ENCODE peak calls at places on chromosome 10, in five cellular contexts. One of them, this sample, is unnamed.

GRCh38 chr10:13589316-13589715 is 2.6 kb downstream of the PRPF18 start:
- DNase-seq in mesenchymal stem cell: no peak
- DNase-seq in H9: no peak
- DNase-seq in lung: no peak
- DNase-seq in upper lobe of right lung: no peak
- DNase-seq in this sample: no peak

GRCh38 chr10:14474656-14475055 is 143.9 kb upstream of the FRMD4A start:
- DNase-seq in upper lobe of right lung: no peak
- DNase-seq in H9: no peak
- DNase-seq in lung: no peak
- DNase-seq in mesenchymal stem cell: peak; percentile 21
- DNase-seq in this sample: no peak

GRCh38 chr10:60140681-60141632 is 234.6 kb upstream of the CCDC6 start:
- DNase-seq in lung: no peak
- DNase-seq in H9: peak; percentile 84
- DNase-seq in mesenchymal stem cell: peak; percentile 90
- DNase-seq in upper lobe of right lung: no peak
- DNase-seq in this sample: peak; percentile 12

GRCh38 chr10:83682399-83682798 is 456.9 kb upstream of the GHITM start:
- DNase-seq in lung: no peak
- DNase-seq in upper lobe of right lung: no peak
- DNase-seq in H9: no peak
- DNase-seq in mesenchymal stem cell: no peak
- DNase-seq in this sample: no peak

GRCh38 chr10:132162021-132162531 is 24.7 kb upstream of the DPYSL4 start:
- DNase-seq in lung: no peak
- DNase-seq in H9: no peak
- DNase-seq in mesenchymal stem cell: no peak
- DNase-seq in upper lobe of right lung: no peak
- DNase-seq in this sample: peak; percentile 43

GRCh38 chr10:103504181-103504783 is 10.8 kb downstream of the NEURL1 start:
- DNase-seq in H9: no peak
- DNase-seq in mesenchymal stem cell: peak; percentile 90
- DNase-seq in lung: no peak
- DNase-seq in upper lobe of right lung: peak; percentile 46
- DNase-seq in this sample: no peak

GRCh38 chr10:114915294-114915693 is 22.7 kb upstream of the TRUB1 start:
- DNase-seq in mesenchymal stem cell: no peak
- DNase-seq in lung: no peak
- DNase-seq in H9: no peak
- DNase-seq in upper lobe of right lung: no peak
- DNase-seq in this sample: no peak

GRCh38 chr10:13831711-13832110 is 244.9 kb downstream of the PRPF18 start:
- DNase-seq in upper lobe of right lung: no peak
- DNase-seq in mesenchymal stem cell: peak; percentile 49
- DNase-seq in H9: no peak
- DNase-seq in lung: no peak
- DNase-seq in this sample: no peak

GRCh38 chr10:126955396-126955795 is 50.2 kb downstream of the DOCK1 start:
- DNase-seq in lung: no peak
- DNase-seq in upper lobe of right lung: no peak
- DNase-seq in mesenchymal stem cell: no peak
- DNase-seq in H9: no peak
- DNase-seq in this sample: no peak

GRCh38 chr10:22368976-22369375 is 23.7 kb downstream of the SPAG6 start:
- DNase-seq in mesenchymal stem cell: no peak
- DNase-seq in lung: no peak
- DNase-seq in H9: no peak
- DNase-seq in upper lobe of right lung: no peak
- DNase-seq in this sample: no peak

GRCh38 chr10:129586897-129587443 is 119.9 kb downstream of the MGMT start:
- DNase-seq in lung: no peak
- DNase-seq in upper lobe of right lung: no peak
- DNase-seq in mesenchymal stem cell: peak; percentile 8
- DNase-seq in H9: no peak
- DNase-seq in this sample: no peak

GRCh38 chr10:132360766-132361447 is 28.9 kb downstream of the LRRC27 start:
- DNase-seq in H9: peak; percentile 77
- DNase-seq in lung: no peak
- DNase-seq in mesenchymal stem cell: no peak
- DNase-seq in upper lobe of right lung: peak; percentile 68
- DNase-seq in this sample: peak; percentile 22

GRCh38 chr10:100327007-100327700 is 2.9 kb downstream of the PKD2L1 start:
- DNase-seq in upper lobe of right lung: no peak
- DNase-seq in mesenchymal stem cell: no peak
- DNase-seq in H9: no peak
- DNase-seq in lung: no peak
- DNase-seq in this sample: no peak

GRCh38 chr10:102802920-102803534 is 34.2 kb downstream of the CYP17A1 start:
- DNase-seq in upper lobe of right lung: no peak
- DNase-seq in H9: peak; percentile 83
- DNase-seq in mesenchymal stem cell: peak; percentile 99
- DNase-seq in lung: peak; percentile 36
- DNase-seq in this sample: peak; percentile 73

GRCh38 chr10:114541081-114541833 is 116.8 kb downstream of the ABLIM1 start:
- DNase-seq in lung: peak; percentile 41
- DNase-seq in upper lobe of right lung: no peak
- DNase-seq in mesenchymal stem cell: peak; percentile 76
- DNase-seq in H9: no peak
- DNase-seq in this sample: peak; percentile 82

GRCh38 chr10:120486671-120487205 is 29.7 kb downstream of the PLPP4 start:
- DNase-seq in lung: peak; percentile 7
- DNase-seq in upper lobe of right lung: no peak
- DNase-seq in mesenchymal stem cell: no peak
- DNase-seq in H9: no peak
- DNase-seq in this sample: no peak

GRCh38 chr10:89032141-89032814 is 41.7 kb downstream of the FAS start:
- DNase-seq in mesenchymal stem cell: peak; percentile 69
- DNase-seq in lung: peak; percentile 60
- DNase-seq in H9: peak; percentile 41
- DNase-seq in upper lobe of right lung: peak; percentile 84
- DNase-seq in this sample: no peak

GRCh38 chr10:108877130-108877529 is 1046.2 kb downstream of the XPNPEP1 start:
- DNase-seq in H9: no peak
- DNase-seq in mesenchymal stem cell: peak; percentile 60
- DNase-seq in upper lobe of right lung: no peak
- DNase-seq in lung: no peak
- DNase-seq in this sample: no peak

GRCh38 chr10:118062798-118063238 is 16.1 kb upstream of the RAB11FIP2 start:
- DNase-seq in H9: no peak
- DNase-seq in mesenchymal stem cell: no peak
- DNase-seq in upper lobe of right lung: no peak
- DNase-seq in lung: peak; percentile 40
- DNase-seq in this sample: no peak

GRCh38 chr10:129756912-129757861 is 206.9 kb downstream of the EBF3 start:
- DNase-seq in upper lobe of right lung: peak; percentile 62
- DNase-seq in H9: peak; percentile 14
- DNase-seq in lung: peak; percentile 54
- DNase-seq in mesenchymal stem cell: no peak
- DNase-seq in this sample: peak; percentile 49

GRCh38 chr10:28426392-28427159 is 106.3 kb upstream of the WAC start:
- DNase-seq in lung: no peak
- DNase-seq in mesenchymal stem cell: no peak
- DNase-seq in upper lobe of right lung: no peak
- DNase-seq in H9: no peak
- DNase-seq in this sample: no peak

DNA sequence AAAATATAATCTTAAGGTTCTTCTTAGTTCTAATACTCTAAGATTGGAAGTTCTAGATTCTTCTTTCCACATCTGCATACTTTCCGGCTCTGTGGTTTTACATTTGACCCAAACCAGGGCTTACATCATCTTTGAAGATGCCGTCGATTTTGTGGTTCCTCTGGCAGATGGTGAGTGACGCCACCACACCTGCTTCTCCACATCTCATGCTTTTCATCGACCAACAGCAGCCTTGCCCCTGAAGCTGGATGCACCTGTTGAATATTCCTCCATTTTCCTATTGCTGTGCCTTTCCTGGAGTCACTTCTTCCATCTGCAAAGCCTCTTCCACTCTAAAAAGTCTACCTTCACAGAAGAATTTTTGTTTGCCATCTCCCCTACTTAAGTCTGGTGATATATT is 121.3 kb downstream of the PRKCQ start:
- DNase-seq in lung: no peak
- DNase-seq in mesenchymal stem cell: no peak
- DNase-seq in upper lobe of right lung: no peak
- DNase-seq in H9: no peak
- DNase-seq in this sample: no peak
- H3K4me1 ChIP-seq in lung: no peaks in the 10 kb centered on the region
- H3K4me1 ChIP-seq in mesenchymal stem cell: no peaks in the 10 kb centered on the region
- H3K4me1 ChIP-seq in upper lobe of right lung: no peaks in the 10 kb centered on the region
- H3K4me1 ChIP-seq in H9: no peaks in the 10 kb centered on the region
- H3K4me1 ChIP-seq in this sample: no peaks in the 10 kb centered on the region

GRCh38 chr10:77530011-77530410 is 107.6 kb downstream of the KCNMA1 start:
- DNase-seq in lung: no peak
- DNase-seq in upper lobe of right lung: no peak
- DNase-seq in H9: no peak
- DNase-seq in mesenchymal stem cell: no peak
- DNase-seq in this sample: no peak

GRCh38 chr10:77524300-77524711 is 113.3 kb downstream of the KCNMA1 start:
- DNase-seq in mesenchymal stem cell: peak; percentile 65
- DNase-seq in upper lobe of right lung: no peak
- DNase-seq in lung: no peak
- DNase-seq in H9: no peak
- DNase-seq in this sample: no peak

GRCh38 chr10:77529050-77529576 is 108.5 kb downstream of the KCNMA1 start:
- DNase-seq in H9: no peak
- DNase-seq in mesenchymal stem cell: no peak
- DNase-seq in lung: no peak
- DNase-seq in upper lobe of right lung: no peak
- DNase-seq in this sample: no peak

GRCh38 chr10:77526861-77527617 is 110.6 kb downstream of the KCNMA1 start:
- DNase-seq in lung: no peak
- DNase-seq in H9: no peak
- DNase-seq in upper lobe of right lung: no peak
- DNase-seq in mesenchymal stem cell: peak; percentile 75
- DNase-seq in this sample: no peak

GRCh38 chr10:77527839-77528238 is 109.8 kb downstream of the KCNMA1 start:
- DNase-seq in mesenchymal stem cell: no peak
- DNase-seq in H9: no peak
- DNase-seq in upper lobe of right lung: no peak
- DNase-seq in lung: no peak
- DNase-seq in this sample: no peak
- H3K27me3 ChIP-seq in mesenchymal stem cell: no peaks in the 10 kb centered on the region
- H3K27me3 ChIP-seq in H9: no peaks in the 10 kb centered on the region
- H3K27me3 ChIP-seq in upper lobe of right lung: no peaks in the 10 kb centered on the region
- H3K27me3 ChIP-seq in lung: no peaks in the 10 kb centered on the region
- H3K27me3 ChIP-seq in this sample: no peaks in the 10 kb centered on the region

GRCh38 chr10:95476482-95477174 is 84.5 kb downstream of the SORBS1 start:
- DNase-seq in lung: no peak
- DNase-seq in H9: no peak
- DNase-seq in mesenchymal stem cell: no peak
- DNase-seq in upper lobe of right lung: no peak
- DNase-seq in this sample: no peak

GRCh38 chr10:95478935-95479334 is 82.2 kb downstream of the SORBS1 start:
- DNase-seq in H9: no peak
- DNase-seq in lung: no peak
- DNase-seq in mesenchymal stem cell: no peak
- DNase-seq in upper lobe of right lung: no peak
- DNase-seq in this sample: peak; percentile 60

GRCh38 chr10:95475827-95476481 is 85.2 kb downstream of the SORBS1 start:
- DNase-seq in upper lobe of right lung: no peak
- DNase-seq in mesenchymal stem cell: no peak
- DNase-seq in H9: no peak
- DNase-seq in lung: no peak
- DNase-seq in this sample: no peak

GRCh38 chr10:95478185-95478584 is 83.0 kb downstream of the SORBS1 start:
- DNase-seq in H9: no peak
- DNase-seq in upper lobe of right lung: no peak
- DNase-seq in mesenchymal stem cell: no peak
- DNase-seq in lung: no peak
- DNase-seq in this sample: no peak

GRCh38 chr10:95477175-95477520 is 84.0 kb downstream of the SORBS1 start:
- DNase-seq in upper lobe of right lung: no peak
- DNase-seq in mesenchymal stem cell: no peak
- DNase-seq in lung: no peak
- DNase-seq in H9: no peak
- DNase-seq in this sample: peak; percentile 43
- H3K4me1 ChIP-seq in upper lobe of right lung: peaks cover 43% of the 10 kb centered on the region
- H3K4me1 ChIP-seq in mesenchymal stem cell: no peaks in the 10 kb centered on the region
- H3K4me1 ChIP-seq in lung: peaks cover 61% of the 10 kb centered on the region
- H3K4me1 ChIP-seq in H9: peaks cover 21% of the 10 kb centered on the region
- H3K4me1 ChIP-seq in this sample: peaks cover 27% of the 10 kb centered on the region

DNA sequence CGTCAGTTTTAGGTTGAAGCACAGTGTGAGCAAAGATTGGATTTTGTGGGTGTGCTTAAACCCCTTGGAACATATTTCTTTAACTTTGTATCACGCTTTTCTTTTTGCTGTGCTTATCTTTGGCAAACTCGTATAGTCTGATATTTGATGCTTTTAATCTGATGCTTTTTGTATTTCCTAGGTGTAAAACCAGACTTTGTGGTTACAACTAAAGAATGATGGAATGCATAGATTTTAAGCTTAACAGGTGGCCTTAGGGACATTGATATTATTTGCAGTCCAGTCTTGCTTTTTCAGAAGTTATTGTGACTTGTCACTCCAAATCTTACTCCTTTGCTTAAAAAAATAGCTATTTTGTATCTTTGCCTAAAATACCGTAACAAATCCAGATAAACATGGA is 1.3 kb downstream of the BTRC start:
- DNase-seq in H9: no peak
- DNase-seq in upper lobe of right lung: no peak
- DNase-seq in mesenchymal stem cell: no peak
- DNase-seq in lung: no peak
- DNase-seq in this sample: no peak
- H3K27me3 ChIP-seq in H9: no peaks in the 10 kb centered on the region
- H3K27me3 ChIP-seq in upper lobe of right lung: no peaks in the 10 kb centered on the region
- H3K27me3 ChIP-seq in mesenchymal stem cell: peaks cover 3% of the 10 kb centered on the region
- H3K27me3 ChIP-seq in lung: no peaks in the 10 kb centered on the region
- H3K27me3 ChIP-seq in this sample: no peaks in the 10 kb centered on the region

GRCh38 chr10:80204801-80205477 is 398 bp downstream of the ANXA11 start:
- DNase-seq in mesenchymal stem cell: peak; percentile 45
- DNase-seq in upper lobe of right lung: peak; percentile 84
- DNase-seq in lung: no peak
- DNase-seq in H9: no peak
- DNase-seq in this sample: peak; percentile 52
- H3K4me1 ChIP-seq in mesenchymal stem cell: peaks cover 36% of the 10 kb centered on the region
- H3K4me1 ChIP-seq in upper lobe of right lung: peaks cover 62% of the 10 kb centered on the region
- H3K4me1 ChIP-seq in lung: peaks cover 24% of the 10 kb centered on the region
- H3K4me1 ChIP-seq in H9: peaks cover 8% of the 10 kb centered on the region
- H3K4me1 ChIP-seq in this sample: peaks cover 30% of the 10 kb centered on the region

DNA sequence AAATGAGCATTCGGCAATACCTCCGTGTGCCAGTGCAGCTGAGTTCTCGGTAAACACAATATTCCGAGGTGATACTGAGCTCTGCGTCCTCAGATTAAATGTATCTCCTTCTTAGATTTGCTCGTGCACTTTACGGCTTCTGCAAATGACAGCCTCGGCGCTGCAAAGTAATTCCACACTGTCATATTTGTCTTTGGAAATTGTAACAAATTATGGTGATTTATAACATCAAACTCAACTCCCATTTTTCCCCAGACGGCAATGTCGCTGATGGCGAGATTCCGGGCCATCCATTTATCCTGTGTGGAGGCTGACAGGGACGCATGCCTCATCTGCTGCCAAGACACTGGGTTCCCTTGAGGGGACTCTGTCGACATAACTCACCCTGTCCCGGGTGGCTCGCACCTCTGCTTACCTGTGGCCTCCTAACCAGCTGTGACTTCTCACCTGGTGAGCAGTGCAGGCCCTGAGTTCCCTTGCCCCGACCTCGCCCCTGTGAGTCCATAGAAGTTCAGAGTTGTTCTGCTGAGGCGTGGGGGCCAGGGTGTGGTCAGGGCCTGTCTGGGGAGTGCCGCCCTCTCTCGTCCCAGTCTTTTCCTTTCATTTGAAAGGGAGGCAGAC is 201.9 kb downstream of the ADARB2 start:
- DNase-seq in lung: no peak
- DNase-seq in mesenchymal stem cell: no peak
- DNase-seq in H9: no peak
- DNase-seq in upper lobe of right lung: peak; percentile 40
- DNase-seq in this sample: no peak
- H3K27me3 ChIP-seq in lung: no peaks in the 10 kb centered on the region
- H3K27me3 ChIP-seq in mesenchymal stem cell: no peaks in the 10 kb centered on the region
- H3K27me3 ChIP-seq in H9: no peaks in the 10 kb centered on the region
- H3K27me3 ChIP-seq in upper lobe of right lung: no peaks in the 10 kb centered on the region
- H3K27me3 ChIP-seq in this sample: no peaks in the 10 kb centered on the region

This sample was measured in right cardiac atrium.